ENCODE peak calls at places on chromosomes 6 and 20, in ten cellular contexts. H, Q, D, J, F, C, T, M, K and P are unnamed samples.

GRCh38 chr20:64171211-64171610 is 7.0 kb downstream of the MYT1 start:
- DNase-seq in K (no peak), J (no peak), T (no peak), Q (peak; percentile 28), D (no peak), C (no peak), H (peak; percentile 55), F (no peak), M (no peak), P (no peak)

GRCh38 chr6:24753545-24753944 is 21.2 kb upstream of the GMNN start:
- DNase-seq in T (no peak), H (no peak), F (no peak), D (no peak), K (no peak), J (no peak), Q (no peak), M (no peak), C (no peak), P (no peak)

GRCh38 chr6:13763740-13764381 is 50.5 kb downstream of the MCUR1 start:
- DNase-seq in H (no peak), T (no peak), J (peak; percentile 48), Q (no peak), F (no peak), C (no peak), K (no peak), M (peak; percentile 77), D (no peak), P (no peak)

GRCh38 chr20:46179811-46180326 is 61.8 kb downstream of the CD40 start:
- DNase-seq in H (no peak), T (no peak), F (no peak), K (no peak), C (no peak), J (no peak), Q (no peak), M (no peak), D (no peak), P (no peak)

GRCh38 chr20:14384411-14384810 is 47.0 kb upstream of the FLRT3 start:
- DNase-seq in C (peak; percentile 36), Q (no peak), M (no peak), J (no peak), K (no peak), D (no peak), H (no peak), F (no peak), T (no peak), P (peak; percentile 5)

GRCh38 chr6:80607814-80608391 is 501.4 kb downstream of the BCKDHB start:
- DNase-seq in T (no peak), M (no peak), K (no peak), Q (no peak), J (no peak), H (peak; percentile 58), F (no peak), C (peak; percentile 96), D (no peak), P (peak; percentile 89)

GRCh38 chr6:100774681-100775080 is 106.4 kb downstream of the ASCC3 start:
- DNase-seq in F (no peak), C (no peak), T (no peak), M (no peak), Q (no peak), K (no peak), D (no peak), H (no peak), J (no peak), P (no peak)

GRCh38 chr6:150745896-150746295 is 119.6 kb upstream of the MTHFD1L start:
- DNase-seq in J (no peak), M (no peak), K (no peak), H (no peak), D (no peak), T (no peak), Q (no peak), C (no peak), F (no peak), P (no peak)

GRCh38 chr6:45445749-45446454 is 68.2 kb upstream of the SUPT3H start:
- DNase-seq in H (peak; percentile 90), T (no peak), Q (peak; percentile 71), F (no peak), D (peak; percentile 89), C (peak; percentile 99), K (no peak), M (peak; percentile 6), J (peak; percentile 79), P (peak; percentile 99)

GRCh38 chr20:24100370-24101011 is 111.9 kb upstream of the GGTLC1 start:
- DNase-seq in D (no peak), F (no peak), H (no peak), Q (peak; percentile 55), J (no peak), K (peak; percentile 77), M (peak; percentile 64), C (peak; percentile 56), T (peak; percentile 78), P (peak; percentile 52)

GRCh38 chr6:154938245-154938583 is 56.9 kb upstream of the TIAM2 start:
- DNase-seq in T (no peak), C (no peak), D (peak; percentile 47), H (peak; percentile 5), F (no peak), M (no peak), Q (peak; percentile 66), K (no peak), J (no peak), P (no peak)

GRCh38 chr6:146904596-146904995 is 299.6 kb upstream of the STXBP5 start:
- DNase-seq in K (no peak), D (no peak), T (no peak), F (no peak), H (no peak), M (no peak), C (peak; percentile 32), Q (no peak), J (no peak), P (no peak)

GRCh38 chr6:151689499-151690201 is 117.8 kb upstream of the ESR1 start:
- DNase-seq in K (no peak), C (peak; percentile 5), H (no peak), F (no peak), M (no peak), Q (no peak), T (no peak), J (no peak), D (no peak), P (no peak)

GRCh38 chr6:92159046-92159445 is 1260.3 kb downstream of the EPHA7 start:
- DNase-seq in T (no peak), C (no peak), K (no peak), D (no peak), H (no peak), J (no peak), Q (no peak), F (no peak), M (no peak), P (no peak)

GRCh38 chr6:43306086-43306485 is 2.5 kb downstream of the CRIP3 start:
- DNase-seq in K (no peak), F (no peak), M (no peak), D (no peak), H (no peak), C (no peak), J (no peak), Q (no peak), T (no peak), P (no peak)

GRCh38 chr6:54010340-54011276 is 100.6 kb upstream of the MLIP start:
- DNase-seq in F (no peak), H (peak; percentile 14), D (no peak), J (no peak), K (no peak), T (peak; percentile 16), C (no peak), Q (no peak), M (no peak), P (peak; percentile 47)

GRCh38 chr6:43771210-43771857 is 1.3 kb downstream of the VEGFA start:
- DNase-seq in F (peak; percentile 89), Q (peak; percentile 82), K (peak; percentile 66), J (peak; percentile 86), C (peak; percentile 46), T (peak; percentile 72), D (peak; percentile 47), H (peak; percentile 96), M (peak; percentile 77), P (peak; percentile 42)

GRCh38 chr6:7540595-7540994 is 876 bp upstream of the DSP start:
- DNase-seq in F (no peak), K (no peak), T (no peak), Q (peak; percentile 58), D (no peak), J (no peak), H (peak; percentile 75), C (no peak), M (no peak), P (peak; percentile 24)

GRCh38 chr6:36755435-36756348 is 58.1 kb downstream of the RAB44 start:
- DNase-seq in J (no peak), D (no peak), Q (no peak), M (peak; percentile 92), F (no peak), K (peak; percentile 59), T (peak; percentile 70), C (peak; percentile 9), H (peak; percentile 21), P (peak; percentile 47)

GRCh38 chr6:141562801-141563763 is 569.6 kb upstream of the GJE1 start:
- DNase-seq in Q (no peak), M (peak; percentile 90), D (peak; percentile 33), F (peak; percentile 72), H (peak; percentile 91), J (peak; percentile 68), T (peak; percentile 77), K (peak; percentile 72), C (peak; percentile 97), P (peak; percentile 96)

GRCh38 chr6:108526739-108527174 is 34.0 kb upstream of the FOXO3 start:
- DNase-seq in H (no peak), J (no peak), F (no peak), D (no peak), Q (no peak), C (peak; percentile 69), M (peak; percentile 40), T (peak; percentile 41), K (no peak), P (peak; percentile 55)

GRCh38 chr6:119720160-119720559 is 370.6 kb upstream of the MAN1A1 start:
- DNase-seq in F (no peak), J (no peak), H (no peak), C (peak; percentile 14), Q (no peak), M (no peak), T (no peak), K (no peak), D (no peak), P (peak; percentile 35)
- TF ChIP-seq CTCF in F (no peak), J (no peak), H (peak; percentile 44), C (peak; percentile 43), Q (no peak), M (peak; percentile 10), T (peak; percentile 9), K (no peak), D (no peak), P (peak; percentile 37)

GRCh38 chr20:34311118-34312023 is 8.2 kb upstream of the AHCY start:
- DNase-seq in C (no peak), Q (no peak), D (no peak), H (peak; percentile 88), J (no peak), M (no peak), F (no peak), T (no peak), K (no peak), P (peak; percentile 31)
- H3K4me3 ChIP-seq in C (no peak overlapping the region), Q (peak overlapping the region; percentile 25), D (no peak overlapping the region), H (peak overlapping the region; percentile 61), J (peak overlapping the region; percentile 10), M (no peak overlapping the region), F (peak overlapping the region; percentile 54), T (peak overlapping the region; percentile 12), K (no peak overlapping the region), P (peak overlapping the region; percentile 16)

GRCh38 chr20:38187512-38187911 is 22.4 kb upstream of the TGM2 start:
- DNase-seq in J (peak; percentile 29), F (no peak), H (peak; percentile 39), K (no peak), M (no peak), Q (peak; percentile 69), T (no peak), D (no peak), C (peak; percentile 43), P (peak; percentile 61)
- TF ChIP-seq CTCF in J (no peak), F (peak; percentile 36), H (peak; percentile 46), K (no peak), M (no peak), Q (peak; percentile 17), T (no peak), D (no peak), C (peak; percentile 42), P (peak; percentile 44)

GRCh38 chr6:131951576-131952230 is 531 bp upstream of the CCN2 start:
- DNase-seq in Q (no peak), K (no peak), D (no peak), M (no peak), F (no peak), C (no peak), H (no peak), T (no peak), J (no peak), P (peak; percentile 19)
- H3K4me3 ChIP-seq in Q (peak overlapping the region; percentile 61), K (no peak overlapping the region), D (peak overlapping the region; percentile 51), M (no peak overlapping the region), F (peak overlapping the region; percentile 82), C (peak overlapping the region; percentile 91), H (peak overlapping the region; percentile 77), T (peak overlapping the region; percentile 34), J (peak overlapping the region; percentile 85), P (peak overlapping the region; percentile 48)